ENCODE peak calls at places on chromosomes 16 and 17, in five cellular contexts. D is stomach, V is H1, H is dorsolateral prefrontal cortex, Q is ascending aorta. G is an unnamed sample. For H3K27me3, the result is how much of the 10 kb centered on the place peaks cover.

GRCh38 chr16:81758376-81758775 is 20.7 kb upstream of the PLCG2 start:
- DNase-seq in H (no peak), V (no peak), Q (no peak), D (no peak), G (no peak)

GRCh38 chr17:77264617-77265230 is 124.0 kb downstream of the SEC14L1 start:
- DNase-seq in Q (no peak), D (no peak), V (no peak), H (no peak), G (no peak)

GRCh38 chr16:9846362-9847099 is 335.7 kb downstream of the GRIN2A start:
- DNase-seq in H (no peak), Q (no peak), V (no peak), D (no peak), G (no peak)

GRCh38 chr16:47806309-47806847 is 345.2 kb downstream of the PHKB start:
- DNase-seq in Q (no peak), H (no peak), D (no peak), V (no peak), G (no peak)

GRCh38 chr17:28743243-28744103 is at the start of gene TRAF4:
- DNase-seq in Q (no peak), V (no peak), D (peak), H (no peak), G (no peak)

GRCh38 chr17:8117367-8117979 is 841 bp downstream of the ALOXE3 start:
- DNase-seq in V (no peak), Q (no peak), D (no peak), H (no peak), G (no peak)

GRCh38 chr16:88045820-88046303 is 94.6 kb downstream of the BANP start:
- DNase-seq in Q (no peak), D (peak), V (no peak), H (peak), G (no peak)

GRCh38 chr17:74414510-74414909 is 17.4 kb upstream of the GPRC5C start:
- DNase-seq in H (no peak), V (no peak), Q (no peak), D (no peak), G (no peak)

GRCh38 chr17:62760059-62760887 is 47.8 kb downstream of the MARCHF10 start:
- DNase-seq in D (no peak), V (no peak), Q (no peak), H (no peak), G (no peak)

GRCh38 chr17:65154770-65155589 is 17.8 kb downstream of the RGS9 start:
- DNase-seq in Q (no peak), H (no peak), D (no peak), V (no peak), G (no peak)

GRCh38 chr16:30413116-30413806 is 5.9 kb downstream of the ZNF771 start:
- DNase-seq in Q (no peak), H (no peak), V (no peak), D (no peak), G (no peak)

GRCh38 chr16:46947900-46948547 is 25.4 kb downstream of the DNAJA2 start:
- DNase-seq in D (peak), H (no peak), Q (no peak), V (no peak), G (no peak)

GRCh38 chr17:82734987-82735866 is at the start of gene FN3K:
- DNase-seq in V (no peak), D (peak), Q (peak), H (peak), G (no peak)

GRCh38 chr16:80631581-80631980 is 90.8 kb downstream of the DYNLRB2 start:
- DNase-seq in D (no peak), H (no peak), V (no peak), Q (no peak), G (no peak)

GRCh38 chr17:40316571-40317344 is 7.8 kb downstream of the RARA start:
- DNase-seq in D (peak), V (no peak), H (no peak), Q (no peak), G (no peak)

GRCh38 chr16:86772671-86773338 is 194.5 kb downstream of the FOXL1 start:
- DNase-seq in D (no peak), H (no peak), V (no peak), Q (no peak), G (no peak)

GRCh38 chr17:27323538-27324212 is 29.8 kb downstream of the WSB1 start:
- DNase-seq in H (no peak), V (no peak), D (peak), Q (no peak), G (peak)

GRCh38 chr17:81397314-81398169 is 2.3 kb downstream of the BAHCC1 start:
- DNase-seq in Q (no peak), H (no peak), D (peak), V (no peak), G (no peak)

GRCh38 chr16:54171855-54172537 is 114.6 kb downstream of the IRX3 start:
- DNase-seq in V (no peak), Q (no peak), D (no peak), H (no peak), G (no peak)

GRCh38 chr16:86567701-86568571 is 1.3 kb downstream of the FOXC2 start:
- DNase-seq in H (no peak), D (no peak), Q (no peak), V (no peak), G (no peak)

GRCh38 chr16:86509759-86510464 is 415 bp upstream of the FOXF1 start:
- DNase-seq in Q (no peak), D (peak), V (no peak), H (no peak), G (no peak)

GRCh38 chr16:3487521-3488410 is 7.5 kb downstream of the C16orf90 start:
- DNase-seq in H (no peak), V (no peak), D (no peak), Q (no peak), G (no peak)

GRCh38 chr17:58313815-58314705 is 14.5 kb downstream of the TSPOAP1 start:
- DNase-seq in V (no peak), H (no peak), D (peak), Q (no peak), G (no peak)

GRCh38 chr17:725084-725483 is 7.3 kb upstream of the TLCD3A start:
- DNase-seq in V (no peak), Q (no peak), D (no peak), H (no peak), G (no peak)

GRCh38 chr17:718075-718474 is 3.4 kb upstream of the VPS53 start:
- DNase-seq in D (no peak), V (no peak), H (no peak), Q (no peak), G (no peak)

GRCh38 chr17:721540-721937 is 6.9 kb upstream of the VPS53 start:
- DNase-seq in Q (no peak), H (no peak), D (no peak), V (no peak), G (no peak)

GRCh38 chr17:725746-726145 is 6.7 kb upstream of the TLCD3A start:
- DNase-seq in D (no peak), Q (no peak), H (no peak), V (no peak), G (no peak)

DNA sequence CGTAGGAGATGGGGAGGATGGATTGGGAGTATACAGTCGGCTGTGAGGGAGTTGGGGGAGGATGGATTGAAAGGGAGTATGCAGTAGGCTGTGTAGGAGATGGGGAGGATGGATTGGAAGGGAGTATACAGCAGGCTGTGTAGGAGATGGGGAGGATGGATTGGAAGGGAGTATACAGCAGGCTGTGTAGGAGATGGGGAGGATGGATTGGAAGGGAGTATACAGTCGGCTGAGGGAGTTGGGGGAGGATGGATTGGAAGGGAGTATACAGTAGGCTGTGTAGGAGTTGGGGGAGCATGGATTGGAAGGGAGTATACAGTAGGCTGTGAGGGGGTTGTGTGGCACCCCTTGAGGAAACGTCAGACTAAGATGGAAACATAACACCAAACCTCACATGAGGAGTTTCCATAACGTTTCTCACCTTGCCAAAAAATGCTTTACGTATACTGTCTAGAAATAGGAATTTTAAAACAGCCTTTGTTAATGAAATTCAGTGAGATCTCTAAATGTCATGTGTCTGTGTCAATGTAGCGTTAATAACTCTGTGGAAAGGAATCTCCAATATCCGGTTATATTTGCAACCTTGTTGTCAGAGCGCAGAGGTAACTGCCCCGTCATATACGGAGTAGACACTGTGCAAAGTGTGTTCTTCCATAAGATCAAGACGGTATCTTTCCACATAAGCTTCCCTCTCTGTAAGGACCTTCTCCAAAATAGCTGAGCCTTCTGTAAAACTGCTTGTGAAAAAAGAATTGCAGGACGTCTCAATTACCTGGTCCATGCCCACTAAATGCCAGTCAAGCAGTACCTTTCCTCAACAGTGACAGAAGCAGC is 6.3 kb upstream of the VPS53 start:
- DNase-seq in D (no peak), H (no peak), V (no peak), Q (no peak), G (no peak)
- H3K4me3 ChIP-seq in D (no peak), H (no peak), V (no peak), Q (no peak), G (no peak)

DNA sequence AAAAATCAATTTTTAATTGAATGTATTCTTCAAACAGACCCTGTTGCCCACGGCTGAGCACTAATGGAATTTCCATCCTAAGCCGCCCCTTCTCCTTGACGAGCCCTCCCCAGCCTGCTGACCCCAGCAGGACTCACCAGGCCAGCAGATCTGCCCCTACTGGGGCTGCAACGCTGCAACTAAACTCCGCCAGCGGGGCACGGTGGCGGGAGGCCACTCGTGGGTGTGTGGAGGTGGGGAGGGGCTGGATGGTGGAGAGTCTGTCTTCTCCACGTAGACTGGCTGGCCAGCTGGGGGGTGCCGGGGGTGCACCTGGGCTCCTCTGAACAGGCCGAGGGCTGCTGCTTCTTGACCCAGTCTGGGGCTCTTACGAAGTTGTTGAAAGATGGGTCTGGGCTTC is 67.8 kb downstream of the ENGASE start:
- DNase-seq in H (no peak), V (no peak), Q (no peak), D (no peak), G (no peak)
- H3K27me3 ChIP-seq in H (under half), V (under half), Q (under half), D (under half), G (under half)

DNA sequence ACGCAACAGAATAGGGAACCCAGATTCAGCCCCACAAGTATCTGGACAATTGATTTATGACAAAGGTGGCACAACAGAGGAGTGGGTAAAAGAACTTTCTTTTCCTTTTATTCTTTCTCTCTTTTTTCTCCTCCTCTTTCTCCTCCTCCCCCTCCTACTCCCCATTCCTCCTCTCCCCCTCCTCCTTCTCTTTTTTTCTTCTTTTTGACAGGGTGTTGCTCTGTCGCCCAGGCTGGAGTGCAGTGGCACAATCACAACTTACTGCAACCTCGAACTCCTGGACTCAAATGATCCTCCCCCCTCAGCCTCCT is 16.1 kb downstream of the GNGT2 start:
- DNase-seq in H (no peak), D (no peak), V (no peak), Q (no peak), G (no peak)
- H3K4me3 ChIP-seq in H (peak), D (peak), V (peak), Q (peak), G (peak)

GRCh38 chr17:45300060-45300751 is 16.6 kb downstream of the MAP3K14 start:
- DNase-seq in D (no peak), H (no peak), V (no peak), Q (no peak), G (no peak)
- H3K27me3 ChIP-seq in D (under half), H (under half), V (under half), Q (under half), G (under half)

DNA sequence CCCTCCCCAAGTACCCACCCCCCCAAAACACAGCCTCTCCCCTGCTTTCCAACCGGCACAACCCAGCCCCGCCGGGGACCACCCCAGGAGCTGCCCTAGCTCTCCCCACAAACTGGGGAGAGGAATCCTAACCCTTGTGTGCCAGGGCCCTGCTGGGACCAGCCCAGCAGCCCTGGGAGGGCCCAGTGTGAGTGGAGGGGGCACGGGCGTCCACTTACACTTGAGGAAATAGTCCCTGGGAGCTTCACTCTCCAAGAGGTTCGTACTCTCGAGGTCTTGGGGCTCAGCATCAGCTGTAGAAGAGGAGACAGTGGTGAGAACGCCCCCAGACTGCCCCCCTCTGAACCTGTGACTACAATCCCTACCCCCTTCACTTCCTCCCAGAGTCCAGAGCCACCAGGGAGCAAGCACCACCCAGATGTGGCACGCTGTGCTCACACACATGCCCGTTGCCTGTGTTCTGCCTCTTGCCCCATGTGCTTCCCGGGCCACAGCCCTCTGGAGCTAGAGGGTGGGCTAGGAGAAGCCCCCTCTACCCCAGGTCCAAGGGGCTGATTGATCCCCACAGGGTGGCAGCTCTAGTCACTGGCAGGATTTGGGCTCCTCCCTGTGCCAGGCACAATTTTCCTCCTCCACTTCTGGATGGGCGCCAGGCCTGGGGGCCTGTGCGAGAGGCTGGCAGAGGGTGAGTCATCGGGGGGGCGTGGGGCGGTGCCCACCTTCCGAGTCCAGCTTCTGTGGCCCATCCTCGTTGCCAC is 3.0 kb downstream of the TRIM47 start:
- DNase-seq in H (peak), Q (no peak), D (peak), V (no peak), G (no peak)
- H3K4me3 ChIP-seq in H (no peak), Q (peak), D (peak), V (no peak), G (peak)

GRCh38 chr16:66427036-66427446 is at the start of gene BEAN1:
- DNase-seq in D (no peak), Q (no peak), V (no peak), H (no peak), G (no peak)
- H3K27me3 ChIP-seq in D (under half), Q (under half), V (half or more), H (under half), G (under half)